ENCODE peak calls at places on chromosomes 7 and 10, in nine cellular contexts. One of them, this sample, is unnamed.

GRCh38 chr7:78489851-78490250 is 691.3 kb downstream of the PHTF2 start:
- DNase-seq in GM12878: no peak
- DNase-seq in transverse colon: no peak
- DNase-seq in endothelial cell of umbilical vein: no peak
- DNase-seq in adrenal gland: no peak
- DNase-seq in tibial nerve: no peak
- DNase-seq in heart left ventricle: no peak
- DNase-seq in gastrocnemius medialis: no peak
- DNase-seq in thyroid gland: peak
- DNase-seq in this sample: no peak

GRCh38 chr7:14233026-14233897 is 243.8 kb upstream of the ETV1 start:
- DNase-seq in GM12878: no peak
- DNase-seq in transverse colon: no peak
- DNase-seq in endothelial cell of umbilical vein: no peak
- DNase-seq in adrenal gland: no peak
- DNase-seq in tibial nerve: no peak
- DNase-seq in heart left ventricle: no peak
- DNase-seq in gastrocnemius medialis: no peak
- DNase-seq in thyroid gland: no peak
- DNase-seq in this sample: no peak

GRCh38 chr10:103982639-103983038 is 15.7 kb downstream of the SLK start:
- DNase-seq in GM12878: no peak
- DNase-seq in transverse colon: no peak
- DNase-seq in endothelial cell of umbilical vein: peak
- DNase-seq in adrenal gland: no peak
- DNase-seq in tibial nerve: no peak
- DNase-seq in heart left ventricle: no peak
- DNase-seq in gastrocnemius medialis: no peak
- DNase-seq in thyroid gland: no peak
- DNase-seq in this sample: peak

GRCh38 chr10:76012928-76013327 is 581.5 kb downstream of the LRMDA start:
- DNase-seq in GM12878: no peak
- DNase-seq in transverse colon: no peak
- DNase-seq in endothelial cell of umbilical vein: no peak
- DNase-seq in adrenal gland: no peak
- DNase-seq in tibial nerve: no peak
- DNase-seq in heart left ventricle: no peak
- DNase-seq in gastrocnemius medialis: no peak
- DNase-seq in thyroid gland: no peak
- DNase-seq in this sample: no peak

GRCh38 chr10:44416976-44417375 is 32.1 kb upstream of the CXCL12 start:
- DNase-seq in GM12878: no peak
- DNase-seq in transverse colon: no peak
- DNase-seq in endothelial cell of umbilical vein: no peak
- DNase-seq in adrenal gland: no peak
- DNase-seq in tibial nerve: no peak
- DNase-seq in heart left ventricle: no peak
- DNase-seq in gastrocnemius medialis: no peak
- DNase-seq in thyroid gland: no peak
- DNase-seq in this sample: no peak

GRCh38 chr7:158828343-158829020 is 827 bp downstream of the ESYT2 start:
- DNase-seq in GM12878: no peak
- DNase-seq in transverse colon: peak
- DNase-seq in endothelial cell of umbilical vein: no peak
- DNase-seq in adrenal gland: peak
- DNase-seq in tibial nerve: peak
- DNase-seq in heart left ventricle: peak
- DNase-seq in gastrocnemius medialis: no peak
- DNase-seq in thyroid gland: peak
- DNase-seq in this sample: peak

GRCh38 chr10:16049050-16049449 is 188.7 kb upstream of the MINDY3 start:
- DNase-seq in GM12878: no peak
- DNase-seq in transverse colon: no peak
- DNase-seq in endothelial cell of umbilical vein: no peak
- DNase-seq in adrenal gland: no peak
- DNase-seq in tibial nerve: no peak
- DNase-seq in heart left ventricle: no peak
- DNase-seq in gastrocnemius medialis: no peak
- DNase-seq in thyroid gland: no peak
- DNase-seq in this sample: peak

GRCh38 chr7:149866817-149867447 is 6.8 kb upstream of the ATP6V0E2 start:
- DNase-seq in GM12878: no peak
- DNase-seq in transverse colon: no peak
- DNase-seq in endothelial cell of umbilical vein: no peak
- DNase-seq in adrenal gland: no peak
- DNase-seq in tibial nerve: no peak
- DNase-seq in heart left ventricle: no peak
- DNase-seq in gastrocnemius medialis: no peak
- DNase-seq in thyroid gland: no peak
- DNase-seq in this sample: peak

GRCh38 chr7:18866359-18867036 is 250.9 kb downstream of the TWIST1 start:
- DNase-seq in GM12878: peak
- DNase-seq in transverse colon: peak
- DNase-seq in endothelial cell of umbilical vein: peak
- DNase-seq in adrenal gland: peak
- DNase-seq in tibial nerve: peak
- DNase-seq in heart left ventricle: peak
- DNase-seq in gastrocnemius medialis: peak
- DNase-seq in thyroid gland: peak
- DNase-seq in this sample: peak

GRCh38 chr10:59880976-59881510 is 25.3 kb downstream of the CCDC6 start:
- DNase-seq in GM12878: peak
- DNase-seq in transverse colon: no peak
- DNase-seq in endothelial cell of umbilical vein: no peak
- DNase-seq in adrenal gland: no peak
- DNase-seq in tibial nerve: no peak
- DNase-seq in heart left ventricle: no peak
- DNase-seq in gastrocnemius medialis: no peak
- DNase-seq in thyroid gland: no peak
- DNase-seq in this sample: no peak

GRCh38 chr10:125206618-125207017 is 46.3 kb upstream of the CTBP2 start:
- DNase-seq in GM12878: no peak
- DNase-seq in transverse colon: no peak
- DNase-seq in endothelial cell of umbilical vein: no peak
- DNase-seq in adrenal gland: no peak
- DNase-seq in tibial nerve: no peak
- DNase-seq in heart left ventricle: no peak
- DNase-seq in gastrocnemius medialis: no peak
- DNase-seq in thyroid gland: no peak
- DNase-seq in this sample: no peak
- H3K4me3 ChIP-seq in GM12878: no peak
- H3K4me3 ChIP-seq in transverse colon: no peak
- H3K4me3 ChIP-seq in endothelial cell of umbilical vein: no peak
- H3K4me3 ChIP-seq in adrenal gland: no peak
- H3K4me3 ChIP-seq in tibial nerve: no peak
- H3K4me3 ChIP-seq in heart left ventricle: no peak
- H3K4me3 ChIP-seq in gastrocnemius medialis: no peak
- H3K4me3 ChIP-seq in thyroid gland: no peak
- H3K4me3 ChIP-seq in this sample: no peak

DNA sequence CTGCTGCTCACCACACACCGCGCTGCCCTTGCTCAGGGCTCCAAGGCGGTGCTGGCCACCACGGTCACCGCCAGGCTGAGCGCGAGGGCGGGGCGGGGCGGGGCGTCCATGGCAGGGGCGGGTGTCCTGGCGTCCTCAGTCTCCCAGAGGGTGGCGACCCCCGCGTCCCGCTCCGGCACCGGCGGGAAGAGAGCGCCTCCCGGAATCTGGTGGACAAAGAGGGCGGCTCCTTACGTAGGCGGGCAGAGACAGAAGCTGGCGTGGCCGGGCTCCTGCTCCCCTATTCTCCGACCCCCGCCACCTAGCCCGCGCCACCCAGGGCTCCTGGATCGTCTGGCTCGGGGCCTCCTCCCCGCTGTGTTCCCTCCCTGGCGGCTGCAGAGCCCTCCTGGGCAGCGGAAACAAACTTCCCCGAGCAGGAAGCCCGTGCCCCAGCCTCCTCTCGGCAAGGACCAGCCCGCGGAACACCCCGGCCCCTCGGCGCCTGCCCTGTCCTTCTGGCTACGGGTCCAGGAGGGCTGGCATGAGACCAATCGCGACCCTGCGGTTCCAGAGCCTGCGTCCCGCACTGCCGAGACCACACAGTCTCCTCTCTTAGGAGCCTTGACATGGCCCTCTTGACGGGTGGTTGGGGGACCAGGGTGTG is 133.8 kb upstream of the ZNF92 start:
- DNase-seq in GM12878: no peak
- DNase-seq in transverse colon: no peak
- DNase-seq in endothelial cell of umbilical vein: peak
- DNase-seq in adrenal gland: peak
- DNase-seq in tibial nerve: no peak
- DNase-seq in heart left ventricle: no peak
- DNase-seq in gastrocnemius medialis: no peak
- DNase-seq in thyroid gland: peak
- DNase-seq in this sample: peak
- TF ChIP-seq POLR2A in GM12878: no peak
- TF ChIP-seq POLR2A in transverse colon: no peak
- TF ChIP-seq POLR2A in endothelial cell of umbilical vein: no peak
- TF ChIP-seq POLR2A in adrenal gland: no peak
- TF ChIP-seq POLR2A in tibial nerve: no peak
- TF ChIP-seq POLR2A in heart left ventricle: no peak
- TF ChIP-seq POLR2A in gastrocnemius medialis: no peak
- TF ChIP-seq POLR2A in thyroid gland: no peak
- TF ChIP-seq POLR2A in this sample: no peak

DNA sequence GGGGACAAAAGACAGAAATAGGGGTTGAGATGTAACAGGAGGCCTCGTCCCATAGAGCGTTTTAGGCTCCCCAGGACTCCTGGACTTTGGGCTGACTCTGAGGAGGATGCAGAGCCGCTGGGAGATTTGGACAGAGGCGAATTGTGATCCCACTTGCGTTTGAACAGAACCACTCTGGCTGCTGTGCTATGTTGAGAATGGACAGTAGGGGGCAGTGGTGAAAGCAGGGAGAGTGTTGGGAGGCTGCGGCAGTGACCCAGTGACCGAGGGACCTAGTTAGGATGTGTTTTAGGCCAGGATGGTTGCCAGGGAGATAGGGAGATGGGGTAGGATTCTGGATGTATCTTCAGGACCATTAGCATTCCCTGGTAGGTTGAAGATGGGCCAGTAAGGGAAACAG is 271.6 kb downstream of the CCDC3 start:
- DNase-seq in GM12878: no peak
- DNase-seq in transverse colon: no peak
- DNase-seq in endothelial cell of umbilical vein: no peak
- DNase-seq in adrenal gland: no peak
- DNase-seq in tibial nerve: no peak
- DNase-seq in heart left ventricle: no peak
- DNase-seq in gastrocnemius medialis: no peak
- DNase-seq in thyroid gland: no peak
- DNase-seq in this sample: peak
- TF ChIP-seq CTCF in GM12878: peak
- TF ChIP-seq CTCF in transverse colon: no peak
- TF ChIP-seq CTCF in endothelial cell of umbilical vein: peak
- TF ChIP-seq CTCF in adrenal gland: peak
- TF ChIP-seq CTCF in tibial nerve: no peak
- TF ChIP-seq CTCF in heart left ventricle: peak
- TF ChIP-seq CTCF in gastrocnemius medialis: no peak
- TF ChIP-seq CTCF in thyroid gland: peak
- TF ChIP-seq CTCF in this sample: peak

GRCh38 chr7:142689439-142690168 is 59.7 kb upstream of the PRSS1 start:
- DNase-seq in GM12878: no peak
- DNase-seq in transverse colon: no peak
- DNase-seq in endothelial cell of umbilical vein: peak
- DNase-seq in adrenal gland: no peak
- DNase-seq in tibial nerve: no peak
- DNase-seq in heart left ventricle: no peak
- DNase-seq in gastrocnemius medialis: no peak
- DNase-seq in thyroid gland: no peak
- DNase-seq in this sample: peak
- H3K4me3 ChIP-seq in GM12878: no peak
- H3K4me3 ChIP-seq in transverse colon: no peak
- H3K4me3 ChIP-seq in endothelial cell of umbilical vein: no peak
- H3K4me3 ChIP-seq in adrenal gland: no peak
- H3K4me3 ChIP-seq in tibial nerve: no peak
- H3K4me3 ChIP-seq in heart left ventricle: no peak
- H3K4me3 ChIP-seq in gastrocnemius medialis: no peak
- H3K4me3 ChIP-seq in thyroid gland: no peak
- H3K4me3 ChIP-seq in this sample: no peak

GRCh38 chr10:92238586-92239098 is 52.2 kb downstream of the CPEB3 start:
- DNase-seq in GM12878: no peak
- DNase-seq in transverse colon: peak
- DNase-seq in endothelial cell of umbilical vein: no peak
- DNase-seq in adrenal gland: peak
- DNase-seq in tibial nerve: peak
- DNase-seq in heart left ventricle: no peak
- DNase-seq in gastrocnemius medialis: peak
- DNase-seq in thyroid gland: peak
- DNase-seq in this sample: peak
- TF ChIP-seq POLR2A in GM12878: no peak
- TF ChIP-seq POLR2A in transverse colon: peak
- TF ChIP-seq POLR2A in endothelial cell of umbilical vein: no peak
- TF ChIP-seq POLR2A in adrenal gland: peak
- TF ChIP-seq POLR2A in tibial nerve: no peak
- TF ChIP-seq POLR2A in heart left ventricle: no peak
- TF ChIP-seq POLR2A in gastrocnemius medialis: no peak
- TF ChIP-seq POLR2A in thyroid gland: no peak
- TF ChIP-seq POLR2A in this sample: no peak

DNA sequence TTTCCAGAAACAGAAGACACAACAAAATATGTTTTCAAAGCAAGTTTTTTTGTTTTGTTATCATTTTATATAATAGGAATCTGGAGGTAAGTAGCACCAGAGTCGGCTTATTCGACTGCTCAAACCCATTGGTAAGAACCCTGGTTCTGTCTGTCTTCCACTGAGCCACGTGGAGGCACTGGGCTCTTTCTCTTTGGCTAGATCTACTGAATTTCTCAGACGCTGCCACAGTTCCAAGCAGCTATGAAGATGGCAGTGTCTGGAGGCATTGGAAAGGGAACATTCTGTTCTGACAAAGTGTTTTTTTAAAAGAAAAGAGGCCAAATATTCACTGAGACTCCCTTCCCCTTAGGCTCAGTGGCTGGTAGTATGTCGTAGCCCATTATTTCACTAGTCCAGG is 338.8 kb downstream of the NRG3 start:
- DNase-seq in GM12878: no peak
- DNase-seq in transverse colon: no peak
- DNase-seq in endothelial cell of umbilical vein: no peak
- DNase-seq in adrenal gland: no peak
- DNase-seq in tibial nerve: no peak
- DNase-seq in heart left ventricle: no peak
- DNase-seq in gastrocnemius medialis: no peak
- DNase-seq in thyroid gland: no peak
- DNase-seq in this sample: no peak
- TF ChIP-seq CTCF in GM12878: no peak
- TF ChIP-seq CTCF in transverse colon: no peak
- TF ChIP-seq CTCF in endothelial cell of umbilical vein: no peak
- TF ChIP-seq CTCF in adrenal gland: no peak
- TF ChIP-seq CTCF in tibial nerve: no peak
- TF ChIP-seq CTCF in heart left ventricle: no peak
- TF ChIP-seq CTCF in gastrocnemius medialis: no peak
- TF ChIP-seq CTCF in thyroid gland: no peak
- TF ChIP-seq CTCF in this sample: no peak

GRCh38 chr7:29146888-29147609 is 712 bp upstream of the CPVL start:
- DNase-seq in GM12878: no peak
- DNase-seq in transverse colon: peak
- DNase-seq in endothelial cell of umbilical vein: no peak
- DNase-seq in adrenal gland: no peak
- DNase-seq in tibial nerve: no peak
- DNase-seq in heart left ventricle: peak
- DNase-seq in gastrocnemius medialis: peak
- DNase-seq in thyroid gland: peak
- DNase-seq in this sample: peak
- H3K4me3 ChIP-seq in GM12878: no peak
- H3K4me3 ChIP-seq in transverse colon: peak
- H3K4me3 ChIP-seq in endothelial cell of umbilical vein: no peak
- H3K4me3 ChIP-seq in adrenal gland: no peak
- H3K4me3 ChIP-seq in tibial nerve: peak
- H3K4me3 ChIP-seq in heart left ventricle: peak
- H3K4me3 ChIP-seq in gastrocnemius medialis: peak
- H3K4me3 ChIP-seq in thyroid gland: peak
- H3K4me3 ChIP-seq in this sample: no peak

This sample was measured in NB4.